ENCODE peak calls at places on chromosomes 7 and 10, in five cellular contexts. I is kidney, S is LNCaP clone FGC, W is endodermal cell, O is coronary artery. F is an unnamed sample.

GRCh38 chr7:114081606-114082425 is 163.0 kb upstream of the PPP1R3A start:
- DNase-seq in I (no peak), S (no peak), W (peak; percentile 53), O (no peak), F (peak; percentile 56)

GRCh38 chr7:41007351-41007751 is 695.5 kb downstream of the INHBA start:
- DNase-seq in I (no peak), S (no peak), W (no peak), O (no peak), F (no peak)

GRCh38 chr7:130907439-130907838 is 173.4 kb upstream of the KLF14 start:
- DNase-seq in I (no peak), S (no peak), W (no peak), O (no peak), F (no peak)

GRCh38 chr7:69871213-69871885 is 273.1 kb downstream of the AUTS2 start:
- DNase-seq in I (no peak), S (no peak), W (no peak), O (no peak), F (no peak)

GRCh38 chr10:20990604-20991003 is 93.5 kb upstream of the NEBL start:
- DNase-seq in I (no peak), S (no peak), W (no peak), O (no peak), F (no peak)

GRCh38 chr10:113362645-113363091 is 190.2 kb upstream of the HABP2 start:
- DNase-seq in I (no peak), S (no peak), W (no peak), O (no peak), F (no peak)

GRCh38 chr10:58180633-58181032 is 87.1 kb downstream of the IPMK start:
- DNase-seq in I (no peak), S (no peak), W (no peak), O (no peak), F (no peak)

GRCh38 chr10:131403936-131404335 is 92.4 kb upstream of the TCERG1L start:
- DNase-seq in I (peak; percentile 45), S (no peak), W (no peak), O (no peak), F (no peak)

GRCh38 chr7:102191556-102192203 is 95.0 kb upstream of the SH2B2 start:
- DNase-seq in I (no peak), S (no peak), W (no peak), O (no peak), F (no peak)

GRCh38 chr7:45660901-45661211 is 86.7 kb downstream of the ADCY1 start:
- DNase-seq in I (no peak), S (no peak), W (no peak), O (no peak), F (no peak)

DNA sequence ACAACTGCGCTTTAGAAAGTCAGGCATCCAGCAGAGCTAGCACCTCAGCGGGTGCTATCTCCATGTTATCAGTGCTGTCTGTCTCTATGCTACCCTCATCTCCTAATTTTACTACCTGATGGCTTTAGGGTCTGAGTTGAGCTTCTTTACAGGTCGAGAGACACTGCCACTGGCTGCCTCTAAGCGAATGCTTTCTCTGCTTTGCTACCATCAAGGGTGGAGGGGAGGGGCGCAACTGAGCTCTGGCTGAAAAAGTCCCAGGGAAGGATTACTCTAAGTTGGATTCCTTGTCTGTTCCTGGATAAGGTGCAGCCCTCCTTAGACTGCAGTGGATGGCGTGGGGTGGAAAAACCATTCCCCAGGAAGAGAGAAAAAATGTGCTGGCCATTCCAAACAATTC is 105.7 kb downstream of the CDK14 start:
- DNase-seq in I (no peak), S (no peak), W (peak; percentile 85), O (no peak), F (no peak)
- TF ChIP-seq CTCF in I (no peak), S (no peak), W (no peak), O (no peak), F (no peak)

GRCh38 chr10:24887855-24888231 is 64.6 kb downstream of the PRTFDC1 start:
- DNase-seq in I (no peak), S (no peak), W (no peak), O (no peak), F (no peak)
- H3K4me3 ChIP-seq in I (no peak overlapping the region), S (no peak overlapping the region), W (no peak overlapping the region), O (no peak overlapping the region), F (no peak overlapping the region)

DNA sequence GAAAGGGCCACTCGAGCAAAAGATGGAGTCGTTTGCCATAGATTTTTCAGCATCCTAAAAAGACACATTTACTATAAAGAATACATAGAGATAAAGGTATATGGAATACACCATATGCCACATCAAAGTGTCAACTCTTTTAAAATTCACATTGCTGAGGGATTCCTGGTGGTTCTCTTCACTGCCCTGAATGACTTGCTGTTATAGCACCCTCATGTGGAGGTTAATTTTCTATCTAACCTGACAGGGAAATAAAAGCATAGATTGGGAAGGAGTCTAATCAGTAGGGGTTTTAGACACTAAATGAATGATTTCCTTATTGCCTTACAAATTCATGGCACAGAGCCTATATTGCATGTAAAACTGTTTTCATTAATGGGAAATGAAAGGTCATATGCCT is 25.9 kb downstream of the DNAH11 start:
- DNase-seq in I (no peak), S (no peak), W (no peak), O (no peak), F (no peak)
- TF ChIP-seq CTCF in I (no peak), S (peak; percentile 47), W (peak; percentile 74), O (no peak), F (no peak)

GRCh38 chr10:73281097-73281496 is 28.7 kb upstream of the MRPS16 start:
- DNase-seq in I (no peak), S (no peak), W (no peak), O (no peak), F (no peak)
- H3K4me3 ChIP-seq in I (no peak overlapping the region), S (no peak overlapping the region), W (no peak overlapping the region), O (no peak overlapping the region), F (no peak overlapping the region)

F was measured in tibial nerve.